ENCODE peak calls at places on chromosome 22, in six cellular contexts. P is mesendoderm, L is mesenchymal stem cell, X is Karpas-422, I is H9, A is PC-3. Y is an unnamed sample.
A peak's percentile ranks its signal among the peaks of the same experiment; 100 is the strongest.

GRCh38 chr22:38953577-38954413 is 3.6 kb upstream of the APOBEC3A start:
- DNase-seq in P (no peak), L (peak; percentile 7), I (no peak), X (no peak), A (peak; percentile 6), Y (no peak)

GRCh38 chr22:28883917-28884753 is 763 bp downstream of the ZNRF3 start:
- DNase-seq in A (peak; percentile 32), X (no peak), I (peak; percentile 66), P (peak; percentile 77), L (peak; percentile 43), Y (peak; percentile 94)

GRCh38 chr22:45240810-45241631 is at the start of gene KIAA0930:
- DNase-seq in P (peak; percentile 76), A (peak; percentile 44), L (peak; percentile 74), I (peak; percentile 90), X (peak; percentile 88), Y (peak; percentile 99)

GRCh38 chr22:36613958-36614357 is 85.0 kb upstream of the EIF3D start:
- DNase-seq in A (no peak), L (no peak), P (peak; percentile 18), X (no peak), I (no peak), Y (no peak)

GRCh38 chr22:45584121-45584570 is 81.5 kb downstream of the FBLN1 start:
- DNase-seq in L (no peak), I (no peak), A (no peak), P (no peak), X (no peak), Y (peak; percentile 93)

GRCh38 chr22:28442951-28443876 is 236.4 kb downstream of the TTC28 start:
- DNase-seq in L (peak; percentile 71), A (no peak), I (peak; percentile 79), X (no peak), P (peak; percentile 91), Y (peak; percentile 79)

GRCh38 chr22:21000215-21000986 is 1.5 kb downstream of the THAP7 start:
- DNase-seq in X (no peak), L (no peak), P (no peak), I (no peak), A (peak; percentile 9), Y (peak; percentile 80)

GRCh38 chr22:22507743-22508273 is 734 bp downstream of the ZNF280B start:
- DNase-seq in A (no peak), X (peak; percentile 51), P (peak; percentile 25), I (no peak), L (no peak), Y (peak; percentile 48)

GRCh38 chr22:30056015-30056414 is 24.2 kb upstream of the HORMAD2 start:
- DNase-seq in A (no peak), X (no peak), I (no peak), P (no peak), L (no peak), Y (peak; percentile 65)

GRCh38 chr22:25448435-25449051 is 115.9 kb upstream of the GRK3 start:
- DNase-seq in L (peak; percentile 55), P (no peak), I (no peak), X (peak; percentile 39), A (peak; percentile 3), Y (peak; percentile 85)

GRCh38 chr22:37260939-37261338 is 16.9 kb upstream of the RAC2 start:
- DNase-seq in I (peak; percentile 78), P (peak; percentile 69), L (peak; percentile 69), X (peak; percentile 88), A (peak; percentile 57), Y (peak; percentile 93)

GRCh38 chr22:24525416-24526037 is 29.4 kb downstream of the GUCD1 start:
- DNase-seq in L (peak; percentile 70), I (peak; percentile 85), A (peak; percentile 62), X (peak; percentile 95), P (peak; percentile 90), Y (peak; percentile 92)

GRCh38 chr22:37330200-37331033 is 48.1 kb downstream of the CYTH4 start:
- DNase-seq in P (peak; percentile 97), I (peak; percentile 95), A (peak; percentile 24), L (peak; percentile 92), X (peak; percentile 95), Y (peak; percentile 98)

GRCh38 chr22:41846268-41847002 is 13.5 kb downstream of the SREBF2 start:
- DNase-seq in I (no peak), L (no peak), A (no peak), X (no peak), P (no peak), Y (no peak)

GRCh38 chr22:41801147-41801819 is 804 bp downstream of the CCDC134 start:
- DNase-seq in A (no peak), L (no peak), X (no peak), I (no peak), P (no peak), Y (peak; percentile 67)

GRCh38 chr22:17772963-17773605 is 1.2 kb downstream of the BID start:
- DNase-seq in I (no peak), P (no peak), A (peak; percentile 43), X (no peak), L (peak; percentile 27), Y (peak; percentile 97)

GRCh38 chr22:45006101-45006872 is 3.5 kb downstream of the PHF21B start:
- DNase-seq in L (no peak), I (no peak), P (peak; percentile 49), A (no peak), X (peak; percentile 26), Y (no peak)

GRCh38 chr22:27935897-27936296 is 16.8 kb upstream of the PITPNB start:
- DNase-seq in I (no peak), X (no peak), A (no peak), P (no peak), L (no peak), Y (no peak)

GRCh38 chr22:23315341-23315917 is 135.1 kb downstream of the BCR start:
- DNase-seq in X (peak; percentile 84), L (peak; percentile 82), A (peak; percentile 35), I (peak; percentile 82), P (peak; percentile 58), Y (peak; percentile 88)

GRCh38 chr22:22666307-22667091 is 22.1 kb downstream of the GGTLC2 start:
- DNase-seq in A (peak; percentile 65), P (peak; percentile 40), X (peak; percentile 85), I (peak; percentile 71), L (no peak), Y (no peak)

DNA sequence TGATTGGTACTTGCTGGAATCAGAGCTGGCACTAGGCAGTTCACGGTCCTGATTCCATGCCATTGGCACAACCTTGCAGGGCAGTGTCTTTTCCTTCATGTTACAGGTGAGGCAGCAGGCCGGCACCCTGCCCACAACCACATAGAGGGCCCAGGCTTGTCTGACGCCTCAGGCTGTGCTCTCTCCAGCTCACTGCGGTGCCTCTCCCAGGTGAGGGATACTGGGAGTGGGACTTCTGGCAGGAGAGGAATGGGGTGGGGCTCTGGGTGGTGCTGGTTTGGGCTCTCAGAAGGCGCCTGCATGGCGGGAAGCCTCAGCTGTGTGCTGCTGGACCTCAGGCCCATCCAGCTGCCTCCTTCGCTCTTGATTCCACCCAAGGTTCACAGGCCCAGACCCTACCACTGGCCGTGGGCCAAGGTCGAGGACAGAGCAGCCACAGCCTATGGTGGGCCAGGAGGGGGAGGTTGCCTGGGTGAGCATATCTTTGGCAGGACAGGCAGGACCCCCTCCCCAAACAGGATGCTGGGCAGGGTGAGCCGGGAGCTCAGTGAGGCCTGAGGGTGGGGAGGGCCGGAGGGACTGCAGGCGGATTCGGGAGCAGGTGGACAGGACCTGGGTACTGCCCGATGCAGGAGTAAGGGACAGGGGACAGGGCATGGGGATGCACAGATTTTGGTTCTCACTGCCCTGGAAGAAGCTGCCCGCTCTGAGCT is 7.0 kb upstream of the MPPED1 start:
- DNase-seq in A (no peak), P (no peak), L (no peak), X (no peak), I (no peak), Y (no peak)
- H3K27me3 ChIP-seq in A (no peaks in the 10 kb centered on the region), P (no peaks in the 10 kb centered on the region), L (peaks cover 40% of the 10 kb centered on the region), X (no peaks in the 10 kb centered on the region), I (no peaks in the 10 kb centered on the region), Y (peaks cover 1% of the 10 kb centered on the region)

GRCh38 chr22:43479311-43479710 is 67.5 kb downstream of the MPPED1 start:
- DNase-seq in L (no peak), A (no peak), X (no peak), I (no peak), P (no peak), Y (peak; percentile 66)
- H3K4me2 ChIP-seq in L (no peak overlapping the region), A (no peak overlapping the region), X (no peak overlapping the region), I (no peak overlapping the region), P (no peak overlapping the region), Y (no peak overlapping the region)

DNA sequence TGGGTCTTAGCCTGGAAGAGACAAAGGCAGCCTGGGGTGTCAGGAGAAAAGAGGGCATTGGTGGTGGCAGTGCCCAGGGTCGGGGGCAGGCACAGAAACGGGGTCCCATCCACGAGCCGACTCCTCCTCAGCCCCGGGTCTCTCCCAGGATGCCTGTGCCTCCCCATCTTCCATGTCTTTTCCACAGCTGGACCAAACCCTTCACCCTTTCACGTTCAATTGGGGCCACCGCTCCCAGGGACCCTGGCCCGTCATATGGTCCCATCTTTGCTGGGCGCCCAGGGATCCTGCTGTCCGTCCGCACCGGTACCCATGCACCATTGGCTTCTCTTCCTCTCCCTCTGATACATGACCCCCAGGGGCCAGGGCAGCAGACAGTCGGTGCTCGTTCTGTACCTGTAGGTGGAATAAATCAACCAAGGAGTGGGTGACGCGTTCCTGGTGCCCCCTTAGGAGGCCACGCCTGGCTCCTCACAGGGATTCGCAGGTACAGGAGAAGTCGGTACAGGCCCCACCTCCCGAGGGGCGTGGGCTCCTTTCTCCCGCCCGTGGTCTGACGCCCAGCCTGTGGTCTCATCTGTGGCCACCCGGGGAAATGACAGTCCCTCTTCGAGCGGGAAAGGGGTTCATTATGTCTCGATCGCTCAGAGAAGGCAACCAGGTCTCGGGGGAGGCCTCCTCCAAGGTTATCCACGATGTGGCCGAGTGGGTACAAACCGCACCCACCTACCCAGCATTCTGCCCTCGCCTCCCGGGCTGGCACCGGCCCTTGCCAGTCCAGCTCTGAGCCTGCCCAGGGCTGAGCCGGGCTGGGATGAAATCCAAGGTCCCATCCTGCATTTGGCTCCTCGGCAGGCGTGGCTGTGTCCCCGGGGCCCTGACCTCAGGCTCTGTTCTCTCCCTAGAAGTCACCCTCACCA is 1493.6 kb downstream of the BRD1 start:
- DNase-seq in X (no peak), I (no peak), P (no peak), L (no peak), A (no peak), Y (peak; percentile 65)
- H3K27me3 ChIP-seq in X (no peaks in the 10 kb centered on the region), I (no peaks in the 10 kb centered on the region), P (no peaks in the 10 kb centered on the region), L (no peaks in the 10 kb centered on the region), A (no peaks in the 10 kb centered on the region), Y (no peaks in the 10 kb centered on the region)

GRCh38 chr22:40412441-40412840 is 42.0 kb downstream of the SGSM3 start:
- DNase-seq in A (no peak), L (no peak), I (no peak), X (peak; percentile 92), P (no peak), Y (peak; percentile 79)

GRCh38 chr22:40414838-40415505 is 44.6 kb downstream of the SGSM3 start:
- DNase-seq in P (no peak), I (no peak), L (no peak), A (no peak), X (peak; percentile 97), Y (peak; percentile 87)

GRCh38 chr22:40415531-40416266 is 45.3 kb downstream of the SGSM3 start:
- DNase-seq in X (peak; percentile 93), L (no peak), A (no peak), P (no peak), I (no peak), Y (peak; percentile 86)

GRCh38 chr22:40414306-40414705 is 43.9 kb downstream of the SGSM3 start:
- DNase-seq in P (no peak), A (peak; percentile 17), I (no peak), X (peak; percentile 72), L (peak; percentile 7), Y (peak; percentile 73)

DNA sequence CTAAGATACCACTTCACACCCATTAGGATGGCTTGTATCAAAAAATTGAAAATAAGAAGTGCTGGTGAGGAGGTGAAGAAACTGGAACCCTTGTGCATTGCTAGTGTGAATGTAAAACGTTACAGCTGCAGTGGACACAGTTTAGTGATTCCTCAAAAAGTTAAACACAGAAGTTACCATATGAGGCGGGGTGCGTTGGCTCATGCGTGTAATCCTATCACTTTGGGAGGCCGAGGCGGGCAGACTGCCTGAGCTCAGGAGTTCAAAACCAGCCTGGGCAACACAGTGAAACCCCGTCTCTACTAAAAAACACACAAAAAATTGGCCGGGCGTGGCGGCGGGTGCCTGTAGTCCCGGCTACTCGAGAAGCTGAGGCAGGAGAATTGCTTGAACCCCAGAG is 43.5 kb downstream of the SGSM3 start:
- DNase-seq in L (no peak), X (peak; percentile 97), A (no peak), P (no peak), I (no peak), Y (peak; percentile 39)
- H3K4me2 ChIP-seq in L (no peak overlapping the region), X (peak overlapping the region; percentile 86), A (no peak overlapping the region), P (no peak overlapping the region), I (no peak overlapping the region), Y (no peak overlapping the region)